ENCODE peak calls at places on chromosomes 4 and X, in six cellular contexts. H is iris pigment epithelial cell; R is 8988T; W is kidney tubule cell; N is A172; S is stimulated activated CD4-positive, alpha-beta T cell treated with anti-CD3 and anti-CD28 coated beads, Interleukin-1b, Interleukin-23, amount 100 ng/mL, for 1 hour. L is an unnamed sample.

GRCh38 chr4:147019061-147019460 is 73.4 kb upstream of the TTC29 start:
- DNase-seq in H (peak), R (no peak), W (peak), N (peak), S (peak), L (peak)

GRCh38 chrX:109840585-109840984 is 107.5 kb upstream of the ACSL4 start:
- DNase-seq in H (peak), R (no peak), W (peak), N (peak), S (no peak), L (peak)

GRCh38 chr4:7985072-7985471 is 45.4 kb upstream of the AFAP1 start:
- DNase-seq in H (no peak), R (no peak), W (no peak), N (no peak), S (no peak), L (no peak)

GRCh38 chrX:123731987-123732678 is 719 bp downstream of the THOC2 start:
- DNase-seq in H (no peak), R (no peak), W (peak), N (peak), S (no peak), L (peak)

GRCh38 chr4:1236103-1236641 is 12.8 kb downstream of the CTBP1 start:
- DNase-seq in H (no peak), R (peak), W (no peak), N (no peak), S (no peak), L (no peak)

GRCh38 chrX:135000516-135000915 is 9.7 kb downstream of the SMIM10 start:
- DNase-seq in H (peak), R (no peak), W (no peak), N (no peak), S (no peak), L (peak)

GRCh38 chr4:146051724-146052396 is 113.2 kb upstream of the ZNF827 start:
- DNase-seq in H (peak), R (no peak), W (peak), N (peak), S (no peak), L (peak)

GRCh38 chr4:157220026-157220881 is at the start of gene GRIA2:
- DNase-seq in H (peak), R (no peak), W (peak), N (peak), S (no peak), L (no peak)

GRCh38 chrX:118356154-118356701 is 10.3 kb downstream of the WDR44 start:
- DNase-seq in H (no peak), R (no peak), W (peak), N (no peak), S (no peak), L (no peak)

GRCh38 chrX:65926095-65927019 is 113.5 kb downstream of the VSIG4 start:
- DNase-seq in H (no peak), R (no peak), W (no peak), N (no peak), S (no peak), L (no peak)

GRCh38 chr4:76630748-76631147 is 195.7 kb downstream of the SHROOM3 start:
- DNase-seq in H (no peak), R (no peak), W (no peak), N (no peak), S (no peak), L (no peak)

GRCh38 chrX:34810364-34810763 is 132.2 kb upstream of the FAM47B start:
- DNase-seq in H (peak), R (no peak), W (peak), N (peak), S (no peak), L (peak)

GRCh38 chrX:54116391-54116790 is 66.7 kb downstream of the FAM120C start:
- DNase-seq in H (no peak), R (no peak), W (no peak), N (no peak), S (no peak), L (no peak)

L was measured in HCEC 1CT.